ENCODE peak calls at places on chromosome 13, in seven cellular contexts. One of them, this sample, is unnamed. For H3K4me1 and H3K9me3, the result is how much of the 10 kb centered on the place peaks cover.

GRCh38 chr13:89279374-89279773 is 1608.2 kb downstream of the SLITRK5 start:
- DNase-seq in neural progenitor cell: no peak
- DNase-seq in upper lobe of right lung: no peak
- DNase-seq in tibial artery: no peak
- DNase-seq in cardiac muscle cell: no peak
- DNase-seq in mammary epithelial cell: no peak
- DNase-seq in lung: no peak
- DNase-seq in this sample: no peak

GRCh38 chr13:30466358-30466714 is 600 bp upstream of the HMGB1 start:
- DNase-seq in neural progenitor cell: peak
- DNase-seq in upper lobe of right lung: no peak
- DNase-seq in tibial artery: no peak
- DNase-seq in cardiac muscle cell: no peak
- DNase-seq in mammary epithelial cell: no peak
- DNase-seq in lung: no peak
- DNase-seq in this sample: no peak

GRCh38 chr13:34308725-34309124 is 490.8 kb downstream of the RFC3 start:
- DNase-seq in neural progenitor cell: no peak
- DNase-seq in upper lobe of right lung: no peak
- DNase-seq in tibial artery: no peak
- DNase-seq in cardiac muscle cell: no peak
- DNase-seq in mammary epithelial cell: peak
- DNase-seq in lung: no peak
- DNase-seq in this sample: no peak

GRCh38 chr13:96091164-96091931 is 1.4 kb downstream of the HS6ST3 start:
- DNase-seq in neural progenitor cell: peak
- DNase-seq in upper lobe of right lung: peak
- DNase-seq in tibial artery: peak
- DNase-seq in cardiac muscle cell: peak
- DNase-seq in mammary epithelial cell: no peak
- DNase-seq in lung: no peak
- DNase-seq in this sample: no peak

GRCh38 chr13:74166286-74166685 is 32.1 kb upstream of the KLF12 start:
- DNase-seq in neural progenitor cell: no peak
- DNase-seq in upper lobe of right lung: no peak
- DNase-seq in tibial artery: no peak
- DNase-seq in cardiac muscle cell: no peak
- DNase-seq in mammary epithelial cell: no peak
- DNase-seq in lung: no peak
- DNase-seq in this sample: no peak

GRCh38 chr13:59691501-59692066 is 472.1 kb downstream of the DIAPH3 start:
- DNase-seq in neural progenitor cell: no peak
- DNase-seq in upper lobe of right lung: no peak
- DNase-seq in tibial artery: no peak
- DNase-seq in cardiac muscle cell: no peak
- DNase-seq in mammary epithelial cell: no peak
- DNase-seq in lung: no peak
- DNase-seq in this sample: no peak

GRCh38 chr13:43785681-43786471 is 896 bp downstream of the ENOX1 start:
- DNase-seq in neural progenitor cell: peak
- DNase-seq in upper lobe of right lung: peak
- DNase-seq in tibial artery: peak
- DNase-seq in cardiac muscle cell: peak
- DNase-seq in mammary epithelial cell: peak
- DNase-seq in lung: peak
- DNase-seq in this sample: peak

GRCh38 chr13:76887070-76887563 is 912 bp upstream of the KCTD12 start:
- DNase-seq in neural progenitor cell: peak
- DNase-seq in upper lobe of right lung: no peak
- DNase-seq in tibial artery: no peak
- DNase-seq in cardiac muscle cell: peak
- DNase-seq in mammary epithelial cell: no peak
- DNase-seq in lung: no peak
- DNase-seq in this sample: no peak

GRCh38 chr13:30216111-30216510 is 91.2 kb downstream of the KATNAL1 start:
- DNase-seq in neural progenitor cell: no peak
- DNase-seq in upper lobe of right lung: no peak
- DNase-seq in tibial artery: no peak
- DNase-seq in cardiac muscle cell: no peak
- DNase-seq in mammary epithelial cell: no peak
- DNase-seq in lung: no peak
- DNase-seq in this sample: no peak

GRCh38 chr13:53092931-53093330 is 64.3 kb downstream of the OLFM4 start:
- DNase-seq in neural progenitor cell: no peak
- DNase-seq in upper lobe of right lung: no peak
- DNase-seq in tibial artery: no peak
- DNase-seq in cardiac muscle cell: no peak
- DNase-seq in mammary epithelial cell: no peak
- DNase-seq in lung: no peak
- DNase-seq in this sample: no peak

GRCh38 chr13:40591091-40591490 is 75.3 kb downstream of the FOXO1 start:
- DNase-seq in neural progenitor cell: no peak
- DNase-seq in upper lobe of right lung: no peak
- DNase-seq in tibial artery: no peak
- DNase-seq in cardiac muscle cell: no peak
- DNase-seq in mammary epithelial cell: no peak
- DNase-seq in lung: no peak
- DNase-seq in this sample: no peak

GRCh38 chr13:52399708-52400107 is 6.3 kb downstream of the THSD1 start:
- DNase-seq in neural progenitor cell: no peak
- DNase-seq in upper lobe of right lung: no peak
- DNase-seq in tibial artery: no peak
- DNase-seq in cardiac muscle cell: peak
- DNase-seq in mammary epithelial cell: no peak
- DNase-seq in lung: no peak
- DNase-seq in this sample: no peak

GRCh38 chr13:41075034-41075433 is 13.7 kb downstream of the WBP4 start:
- DNase-seq in neural progenitor cell: peak
- DNase-seq in upper lobe of right lung: no peak
- DNase-seq in tibial artery: no peak
- DNase-seq in cardiac muscle cell: peak
- DNase-seq in mammary epithelial cell: no peak
- DNase-seq in lung: no peak
- DNase-seq in this sample: peak

GRCh38 chr13:42333613-42334328 is 61.8 kb downstream of the AKAP11 start:
- DNase-seq in neural progenitor cell: peak
- DNase-seq in upper lobe of right lung: no peak
- DNase-seq in tibial artery: no peak
- DNase-seq in cardiac muscle cell: peak
- DNase-seq in mammary epithelial cell: peak
- DNase-seq in lung: no peak
- DNase-seq in this sample: no peak

GRCh38 chr13:96041326-96042092 is 11.7 kb downstream of the UGGT2 start:
- DNase-seq in neural progenitor cell: no peak
- DNase-seq in upper lobe of right lung: no peak
- DNase-seq in tibial artery: no peak
- DNase-seq in cardiac muscle cell: no peak
- DNase-seq in mammary epithelial cell: no peak
- DNase-seq in lung: no peak
- DNase-seq in this sample: no peak

GRCh38 chr13:46341112-46341711 is 45.8 kb downstream of the RUBCNL start:
- DNase-seq in neural progenitor cell: no peak
- DNase-seq in upper lobe of right lung: no peak
- DNase-seq in tibial artery: no peak
- DNase-seq in cardiac muscle cell: peak
- DNase-seq in mammary epithelial cell: peak
- DNase-seq in lung: no peak
- DNase-seq in this sample: no peak

GRCh38 chr13:34750078-34750703 is 191.9 kb upstream of the NBEA start:
- DNase-seq in neural progenitor cell: peak
- DNase-seq in upper lobe of right lung: peak
- DNase-seq in tibial artery: no peak
- DNase-seq in cardiac muscle cell: peak
- DNase-seq in mammary epithelial cell: peak
- DNase-seq in lung: no peak
- DNase-seq in this sample: no peak

GRCh38 chr13:113045214-113046007 is 60.2 kb upstream of the F7 start:
- DNase-seq in neural progenitor cell: no peak
- DNase-seq in upper lobe of right lung: no peak
- DNase-seq in tibial artery: no peak
- DNase-seq in cardiac muscle cell: no peak
- DNase-seq in mammary epithelial cell: no peak
- DNase-seq in lung: no peak
- DNase-seq in this sample: no peak

GRCh38 chr13:71618154-71618553 is 248.8 kb downstream of the DACH1 start:
- DNase-seq in neural progenitor cell: no peak
- DNase-seq in upper lobe of right lung: no peak
- DNase-seq in tibial artery: no peak
- DNase-seq in cardiac muscle cell: peak
- DNase-seq in mammary epithelial cell: no peak
- DNase-seq in lung: no peak
- DNase-seq in this sample: no peak

GRCh38 chr13:38819053-38819452 is 132.2 kb downstream of the FREM2 start:
- DNase-seq in neural progenitor cell: peak
- DNase-seq in upper lobe of right lung: no peak
- DNase-seq in tibial artery: no peak
- DNase-seq in cardiac muscle cell: peak
- DNase-seq in mammary epithelial cell: peak
- DNase-seq in lung: no peak
- DNase-seq in this sample: peak

GRCh38 chr13:31174018-31174417 is 12.3 kb upstream of the HSPH1 start:
- DNase-seq in neural progenitor cell: no peak
- DNase-seq in upper lobe of right lung: no peak
- DNase-seq in tibial artery: no peak
- DNase-seq in cardiac muscle cell: peak
- DNase-seq in mammary epithelial cell: no peak
- DNase-seq in lung: no peak
- DNase-seq in this sample: no peak

GRCh38 chr13:45511310-45512147 is 46.8 kb downstream of the COG3 start:
- DNase-seq in neural progenitor cell: peak
- DNase-seq in upper lobe of right lung: no peak
- DNase-seq in tibial artery: no peak
- DNase-seq in cardiac muscle cell: peak
- DNase-seq in mammary epithelial cell: peak
- DNase-seq in lung: no peak
- DNase-seq in this sample: peak

GRCh38 chr13:60226507-60226906 is 62.8 kb upstream of the DIAPH3 start:
- DNase-seq in neural progenitor cell: peak
- DNase-seq in upper lobe of right lung: no peak
- DNase-seq in tibial artery: no peak
- DNase-seq in cardiac muscle cell: peak
- DNase-seq in mammary epithelial cell: peak
- DNase-seq in lung: no peak
- DNase-seq in this sample: no peak

GRCh38 chr13:50514249-50514648 is 329.2 kb downstream of the DLEU7 start:
- DNase-seq in neural progenitor cell: no peak
- DNase-seq in upper lobe of right lung: no peak
- DNase-seq in tibial artery: no peak
- DNase-seq in cardiac muscle cell: no peak
- DNase-seq in mammary epithelial cell: no peak
- DNase-seq in lung: no peak
- DNase-seq in this sample: no peak

GRCh38 chr13:50512602-50513527 is 330.6 kb downstream of the DLEU7 start:
- DNase-seq in neural progenitor cell: peak
- DNase-seq in upper lobe of right lung: peak
- DNase-seq in tibial artery: peak
- DNase-seq in cardiac muscle cell: peak
- DNase-seq in mammary epithelial cell: no peak
- DNase-seq in lung: peak
- DNase-seq in this sample: peak

GRCh38 chr13:50513528-50513863 is 330.0 kb downstream of the DLEU7 start:
- DNase-seq in neural progenitor cell: no peak
- DNase-seq in upper lobe of right lung: no peak
- DNase-seq in tibial artery: no peak
- DNase-seq in cardiac muscle cell: no peak
- DNase-seq in mammary epithelial cell: no peak
- DNase-seq in lung: no peak
- DNase-seq in this sample: no peak

GRCh38 chr13:50509771-50510441 is 333.6 kb downstream of the DLEU7 start:
- DNase-seq in neural progenitor cell: no peak
- DNase-seq in upper lobe of right lung: no peak
- DNase-seq in tibial artery: no peak
- DNase-seq in cardiac muscle cell: peak
- DNase-seq in mammary epithelial cell: no peak
- DNase-seq in lung: no peak
- DNase-seq in this sample: no peak

GRCh38 chr13:50511877-50512332 is 331.6 kb downstream of the DLEU7 start:
- DNase-seq in neural progenitor cell: no peak
- DNase-seq in upper lobe of right lung: no peak
- DNase-seq in tibial artery: no peak
- DNase-seq in cardiac muscle cell: no peak
- DNase-seq in mammary epithelial cell: no peak
- DNase-seq in lung: no peak
- DNase-seq in this sample: no peak
- H3K4me1 ChIP-seq in neural progenitor cell: under half
- H3K4me1 ChIP-seq in upper lobe of right lung: under half
- H3K4me1 ChIP-seq in tibial artery: under half
- H3K4me1 ChIP-seq in cardiac muscle cell: under half
- H3K4me1 ChIP-seq in mammary epithelial cell: under half
- H3K4me1 ChIP-seq in lung: under half
- H3K4me1 ChIP-seq in this sample: under half

GRCh38 chr13:26549713-26550112 is 7.8 kb upstream of the WASF3 start:
- DNase-seq in neural progenitor cell: no peak
- DNase-seq in upper lobe of right lung: no peak
- DNase-seq in tibial artery: no peak
- DNase-seq in cardiac muscle cell: no peak
- DNase-seq in mammary epithelial cell: no peak
- DNase-seq in lung: no peak
- DNase-seq in this sample: no peak
- H3K9me3 ChIP-seq in neural progenitor cell: under half
- H3K9me3 ChIP-seq in upper lobe of right lung: under half
- H3K9me3 ChIP-seq in tibial artery: under half
- H3K9me3 ChIP-seq in cardiac muscle cell: under half
- H3K9me3 ChIP-seq in mammary epithelial cell: under half
- H3K9me3 ChIP-seq in lung: under half
- H3K9me3 ChIP-seq in this sample: under half

DNA sequence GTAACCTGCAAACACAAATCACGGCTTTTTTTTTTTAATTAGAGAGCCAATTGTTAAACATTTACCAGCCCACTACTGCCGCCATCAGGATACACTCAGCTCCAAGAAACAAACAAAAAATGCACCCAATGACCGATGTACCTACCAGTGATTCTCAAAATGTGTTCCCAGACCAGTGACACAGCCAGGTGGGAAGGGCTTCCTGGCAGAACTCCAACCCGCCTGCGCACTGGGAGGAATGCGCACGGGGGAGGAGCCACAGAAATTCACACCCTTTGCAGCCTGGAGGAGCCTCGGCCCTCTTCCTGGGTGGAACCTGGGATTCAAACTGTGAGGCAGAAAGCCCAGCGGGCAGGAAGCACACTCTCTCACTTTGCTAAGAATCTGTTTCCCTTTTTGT is 255.9 kb downstream of the TBC1D4 start:
- DNase-seq in neural progenitor cell: no peak
- DNase-seq in upper lobe of right lung: peak
- DNase-seq in tibial artery: no peak
- DNase-seq in cardiac muscle cell: no peak
- DNase-seq in mammary epithelial cell: peak
- DNase-seq in lung: peak
- DNase-seq in this sample: no peak
- H3K27ac ChIP-seq in neural progenitor cell: no peak
- H3K27ac ChIP-seq in upper lobe of right lung: peak
- H3K27ac ChIP-seq in tibial artery: no peak
- H3K27ac ChIP-seq in cardiac muscle cell: no peak
- H3K27ac ChIP-seq in mammary epithelial cell: peak
- H3K27ac ChIP-seq in lung: peak
- H3K27ac ChIP-seq in this sample: no peak

DNA sequence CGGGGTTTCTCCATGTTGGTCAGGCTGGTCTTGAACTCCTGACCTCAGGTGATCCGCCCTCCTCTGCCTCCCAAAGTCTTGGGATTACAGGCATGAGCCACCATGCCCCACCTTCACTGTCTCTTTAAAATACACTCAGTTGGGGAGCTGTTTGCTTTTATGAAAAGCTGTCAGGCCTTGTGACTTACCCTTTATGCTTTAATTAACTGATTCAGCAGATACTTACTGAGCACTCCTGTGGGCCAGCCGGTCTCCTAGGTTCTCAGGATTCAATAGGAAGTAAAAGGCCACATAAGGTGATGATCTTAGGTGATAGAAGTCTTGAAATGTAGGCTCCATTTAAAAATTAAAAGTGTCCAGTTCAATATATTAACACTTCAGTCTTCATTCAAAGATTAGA is 7.5 kb downstream of the UBAC2 start:
- DNase-seq in neural progenitor cell: no peak
- DNase-seq in upper lobe of right lung: no peak
- DNase-seq in tibial artery: no peak
- DNase-seq in cardiac muscle cell: no peak
- DNase-seq in mammary epithelial cell: no peak
- DNase-seq in lung: no peak
- DNase-seq in this sample: no peak
- H3K4me1 ChIP-seq in neural progenitor cell: under half
- H3K4me1 ChIP-seq in upper lobe of right lung: under half
- H3K4me1 ChIP-seq in tibial artery: under half
- H3K4me1 ChIP-seq in cardiac muscle cell: under half
- H3K4me1 ChIP-seq in mammary epithelial cell: under half
- H3K4me1 ChIP-seq in lung: under half
- H3K4me1 ChIP-seq in this sample: under half

This sample was measured in prostate gland.